ENCODE peak calls at places on chromosome 3, in ten cellular contexts. W is CD4-positive, alpha-beta T cell; T is pulmonary artery endothelial cell; X is K562; C is coronary artery; N is stimulated activated CD8-positive, alpha-beta memory T cell treated with anti-CD3 and anti-CD28 coated beads, Interleukin-15, amount 100 ng/mL, for 1 hour; E is lower leg skin; O is activated CD4-positive, alpha-beta T cell treated with anti-CD3 and anti-CD28 coated beads, Interleukin-2, amount 50 U/mL, for 4 hours; P is brain microvascular endothelial cell; Z is NB4. A is an unnamed sample.

GRCh38 chr3:43287514-43287913 is 1.2 kb downstream of the SNRK start:
- DNase-seq in W (no peak), T (no peak), X (no peak), C (no peak), N (no peak), E (no peak), O (no peak), P (no peak), Z (peak; percentile 18), A (no peak)

GRCh38 chr3:52483577-52484495 is 11.3 kb upstream of the STAB1 start:
- DNase-seq in W (no peak), T (no peak), X (no peak), C (no peak), N (no peak), E (no peak), O (no peak), P (peak; percentile 47), Z (no peak), A (no peak)

GRCh38 chr3:3200632-3201212 is 21.2 kb upstream of the CRBN start:
- DNase-seq in W (peak; percentile 10), T (peak; percentile 19), X (peak; percentile 32), C (no peak), N (no peak), E (no peak), O (no peak), P (peak; percentile 51), Z (peak; percentile 64), A (no peak)

GRCh38 chr3:65714138-65714537 is 324.6 kb downstream of the MAGI1 start:
- DNase-seq in W (no peak), T (no peak), X (no peak), C (peak; percentile 75), N (no peak), E (no peak), O (no peak), P (peak; percentile 91), Z (no peak), A (no peak)

GRCh38 chr3:150763841-150764483 is 993 bp upstream of the SIAH2 start:
- DNase-seq in W (peak; percentile 19), T (no peak), X (no peak), C (peak; percentile 87), N (no peak), E (peak; percentile 92), O (no peak), P (no peak), Z (peak; percentile 80), A (no peak)

GRCh38 chr3:158731525-158731924 is 732 bp downstream of the RARRES1 start:
- DNase-seq in W (no peak), T (no peak), X (no peak), C (peak; percentile 60), N (no peak), E (no peak), O (no peak), P (no peak), Z (no peak), A (no peak)

GRCh38 chr3:183517656-183518055 is 37.9 kb downstream of the KLHL6 start:
- DNase-seq in W (no peak), T (no peak), X (no peak), C (no peak), N (no peak), E (no peak), O (no peak), P (no peak), Z (no peak), A (no peak)

GRCh38 chr3:160707187-160707789 is 30.3 kb downstream of the ARL14 start:
- DNase-seq in W (peak; percentile 29), T (peak; percentile 17), X (no peak), C (no peak), N (no peak), E (no peak), O (peak; percentile 8), P (peak; percentile 48), Z (peak; percentile 52), A (no peak)

GRCh38 chr3:13495921-13496723 is 16.0 kb downstream of the HDAC11 start:
- DNase-seq in W (peak; percentile 48), T (peak; percentile 27), X (peak; percentile 79), C (no peak), N (peak; percentile 52), E (peak; percentile 96), O (peak; percentile 62), P (peak; percentile 77), Z (peak; percentile 75), A (peak; percentile 10)

GRCh38 chr3:53083496-53083895 is 37.6 kb upstream of the SFMBT1 start:
- DNase-seq in W (no peak), T (no peak), X (no peak), C (peak; percentile 76), N (no peak), E (peak; percentile 89), O (no peak), P (peak; percentile 16), Z (no peak), A (no peak)

GRCh38 chr3:192422321-192422997 is 304.9 kb downstream of the FGF12 start:
- DNase-seq in W (no peak), T (no peak), X (no peak), C (no peak), N (no peak), E (no peak), O (no peak), P (peak; percentile 14), Z (no peak), A (no peak)

GRCh38 chr3:108124337-108125150 is 33.7 kb upstream of the CD47 start:
- DNase-seq in W (peak; percentile 58), T (no peak), X (no peak), C (no peak), N (peak; percentile 49), E (no peak), O (peak; percentile 70), P (no peak), Z (peak; percentile 87), A (peak; percentile 53)